ENCODE peak calls at places on chromosome 10, in five cellular contexts. One of them, this sample, is unnamed.

GRCh38 chr10:122494173-122494820 is 32.9 kb downstream of the HTRA1 start:
- DNase-seq in GM12864: no peak
- DNase-seq in kidney: peak; percentile 59
- DNase-seq in PC-3: peak; percentile 37
- DNase-seq in spleen: no peak
- DNase-seq in this sample: no peak

GRCh38 chr10:28058746-28059145 is 59.9 kb upstream of the ODAD2 start:
- DNase-seq in PC-3: no peak
- DNase-seq in spleen: no peak
- DNase-seq in kidney: no peak
- DNase-seq in GM12864: no peak
- DNase-seq in this sample: no peak

GRCh38 chr10:121722665-121723064 is 124.4 kb upstream of the FGFR2 start:
- DNase-seq in GM12864: no peak
- DNase-seq in PC-3: peak; percentile 69
- DNase-seq in spleen: no peak
- DNase-seq in kidney: no peak
- DNase-seq in this sample: no peak

GRCh38 chr10:22534849-22535604 is 179.4 kb downstream of the PIP4K2A start:
- DNase-seq in GM12864: no peak
- DNase-seq in kidney: no peak
- DNase-seq in spleen: no peak
- DNase-seq in PC-3: peak; percentile 58
- DNase-seq in this sample: peak; percentile 53

GRCh38 chr10:56880541-56880940 is 519.5 kb upstream of the ZWINT start:
- DNase-seq in kidney: no peak
- DNase-seq in PC-3: no peak
- DNase-seq in GM12864: no peak
- DNase-seq in spleen: no peak
- DNase-seq in this sample: no peak

GRCh38 chr10:75679546-75679945 is 248.1 kb downstream of the LRMDA start:
- DNase-seq in PC-3: peak; percentile 37
- DNase-seq in kidney: no peak
- DNase-seq in spleen: no peak
- DNase-seq in GM12864: no peak
- DNase-seq in this sample: no peak

GRCh38 chr10:101227765-101228681 is 1.2 kb downstream of the LBX1 start:
- DNase-seq in kidney: no peak
- DNase-seq in spleen: no peak
- DNase-seq in GM12864: no peak
- DNase-seq in PC-3: no peak
- DNase-seq in this sample: no peak

GRCh38 chr10:14486777-14487510 is 156.2 kb upstream of the FRMD4A start:
- DNase-seq in PC-3: no peak
- DNase-seq in kidney: no peak
- DNase-seq in GM12864: no peak
- DNase-seq in spleen: no peak
- DNase-seq in this sample: no peak

GRCh38 chr10:58044072-58044471 is 223.6 kb downstream of the IPMK start:
- DNase-seq in PC-3: peak; percentile 98
- DNase-seq in GM12864: no peak
- DNase-seq in kidney: no peak
- DNase-seq in spleen: no peak
- DNase-seq in this sample: peak; percentile 69

GRCh38 chr10:109931153-109931552 is 7.8 kb upstream of the XPNPEP1 start:
- DNase-seq in spleen: no peak
- DNase-seq in GM12864: no peak
- DNase-seq in kidney: no peak
- DNase-seq in PC-3: no peak
- DNase-seq in this sample: peak; percentile 67

GRCh38 chr10:43151371-43151770 is 13.1 kb downstream of the CSGALNACT2 start:
- DNase-seq in GM12864: no peak
- DNase-seq in spleen: no peak
- DNase-seq in PC-3: no peak
- DNase-seq in kidney: no peak
- DNase-seq in this sample: peak; percentile 17

GRCh38 chr10:17981766-17982380 is 30.2 kb downstream of the SLC39A12 start:
- DNase-seq in spleen: no peak
- DNase-seq in kidney: no peak
- DNase-seq in GM12864: no peak
- DNase-seq in PC-3: peak; percentile 66
- DNase-seq in this sample: peak; percentile 82

GRCh38 chr10:110833234-110833940 is 38.3 kb upstream of the PDCD4 start:
- DNase-seq in PC-3: no peak
- DNase-seq in kidney: no peak
- DNase-seq in GM12864: no peak
- DNase-seq in spleen: no peak
- DNase-seq in this sample: no peak

GRCh38 chr10:61878411-61879051 is 23.0 kb upstream of the ARID5B start:
- DNase-seq in PC-3: no peak
- DNase-seq in kidney: no peak
- DNase-seq in GM12864: no peak
- DNase-seq in spleen: no peak
- DNase-seq in this sample: no peak

GRCh38 chr10:47361293-47361692 is 13.1 kb downstream of the RBP3 start:
- DNase-seq in spleen: peak; percentile 59
- DNase-seq in GM12864: no peak
- DNase-seq in PC-3: peak; percentile 56
- DNase-seq in kidney: peak; percentile 70
- DNase-seq in this sample: peak; percentile 49

GRCh38 chr10:62414359-62414758 is 40.2 kb downstream of the ZNF365 start:
- DNase-seq in spleen: no peak
- DNase-seq in GM12864: no peak
- DNase-seq in PC-3: peak; percentile 88
- DNase-seq in kidney: no peak
- DNase-seq in this sample: no peak

GRCh38 chr10:87544750-87545149 is 40.1 kb downstream of the MINPP1 start:
- DNase-seq in GM12864: no peak
- DNase-seq in spleen: no peak
- DNase-seq in PC-3: no peak
- DNase-seq in kidney: no peak
- DNase-seq in this sample: peak; percentile 58

GRCh38 chr10:34768261-34768971 is 46.7 kb downstream of the PARD3 start:
- DNase-seq in GM12864: no peak
- DNase-seq in kidney: peak; percentile 89
- DNase-seq in PC-3: peak; percentile 99
- DNase-seq in spleen: no peak
- DNase-seq in this sample: peak; percentile 63

GRCh38 chr10:132636358-132636757 is 98.8 kb downstream of the INPP5A start:
- DNase-seq in PC-3: no peak
- DNase-seq in GM12864: no peak
- DNase-seq in spleen: peak; percentile 46
- DNase-seq in kidney: no peak
- DNase-seq in this sample: no peak

GRCh38 chr10:95741807-95742528 is 14.0 kb upstream of the ENTPD1 start:
- DNase-seq in spleen: no peak
- DNase-seq in kidney: no peak
- DNase-seq in PC-3: no peak
- DNase-seq in GM12864: peak; percentile 70
- DNase-seq in this sample: peak; percentile 92

GRCh38 chr10:77504870-77505257 is 132.7 kb downstream of the KCNMA1 start:
- DNase-seq in PC-3: peak; percentile 100
- DNase-seq in spleen: no peak
- DNase-seq in GM12864: no peak
- DNase-seq in kidney: peak; percentile 84
- DNase-seq in this sample: no peak

GRCh38 chr10:131478398-131478989 is 167.0 kb upstream of the TCERG1L start:
- DNase-seq in spleen: no peak
- DNase-seq in kidney: no peak
- DNase-seq in PC-3: no peak
- DNase-seq in GM12864: no peak
- DNase-seq in this sample: no peak

GRCh38 chr10:33416209-33416608 is 81.7 kb upstream of the NRP1 start:
- DNase-seq in PC-3: no peak
- DNase-seq in kidney: no peak
- DNase-seq in GM12864: no peak
- DNase-seq in spleen: no peak
- DNase-seq in this sample: no peak

GRCh38 chr10:43795639-43796038 is 147.0 kb upstream of the ZNF32 start:
- DNase-seq in PC-3: no peak
- DNase-seq in kidney: no peak
- DNase-seq in GM12864: no peak
- DNase-seq in spleen: no peak
- DNase-seq in this sample: no peak

GRCh38 chr10:94429049-94429707 is 26.8 kb downstream of the TBC1D12 start:
- DNase-seq in GM12864: no peak
- DNase-seq in spleen: no peak
- DNase-seq in kidney: no peak
- DNase-seq in PC-3: no peak
- DNase-seq in this sample: peak; percentile 17

GRCh38 chr10:127855976-127856375 is 36.8 kb downstream of the CLRN3 start:
- DNase-seq in PC-3: no peak
- DNase-seq in kidney: peak; percentile 57
- DNase-seq in GM12864: no peak
- DNase-seq in spleen: no peak
- DNase-seq in this sample: no peak

GRCh38 chr10:68471063-68471585 is 649 bp downstream of the DNA2 start:
- DNase-seq in GM12864: no peak
- DNase-seq in kidney: no peak
- DNase-seq in spleen: no peak
- DNase-seq in PC-3: peak; percentile 44
- DNase-seq in this sample: no peak

GRCh38 chr10:85643839-85644525 is 722.6 kb downstream of the GRID1 start:
- DNase-seq in kidney: no peak
- DNase-seq in GM12864: no peak
- DNase-seq in PC-3: peak; percentile 63
- DNase-seq in spleen: no peak
- DNase-seq in this sample: no peak

GRCh38 chr10:103451091-103451801 is 924 bp downstream of the CALHM2 start:
- DNase-seq in PC-3: peak; percentile 87
- DNase-seq in spleen: peak; percentile 93
- DNase-seq in kidney: peak; percentile 92
- DNase-seq in GM12864: no peak
- DNase-seq in this sample: peak; percentile 42

GRCh38 chr10:92799591-92799990 is 48.7 kb upstream of the EXOC6 start:
- DNase-seq in PC-3: peak; percentile 38
- DNase-seq in GM12864: no peak
- DNase-seq in spleen: no peak
- DNase-seq in kidney: no peak
- DNase-seq in this sample: peak; percentile 18

GRCh38 chr10:282294-283139 is 147.3 kb downstream of the ZMYND11 start:
- DNase-seq in GM12864: no peak
- DNase-seq in spleen: no peak
- DNase-seq in PC-3: peak; percentile 4
- DNase-seq in kidney: no peak
- DNase-seq in this sample: peak; percentile 17

GRCh38 chr10:95755511-95756004 is 405 bp upstream of the ENTPD1 start:
- DNase-seq in PC-3: peak; percentile 16
- DNase-seq in kidney: peak; percentile 63
- DNase-seq in spleen: peak; percentile 84
- DNase-seq in GM12864: peak; percentile 90
- DNase-seq in this sample: peak; percentile 26

GRCh38 chr10:52484426-52485065 is 170.5 kb downstream of the DKK1 start:
- DNase-seq in GM12864: no peak
- DNase-seq in kidney: no peak
- DNase-seq in spleen: no peak
- DNase-seq in PC-3: no peak
- DNase-seq in this sample: no peak

GRCh38 chr10:71964669-71965515 is 697 bp downstream of the CHST3 start:
- DNase-seq in kidney: peak; percentile 89
- DNase-seq in PC-3: peak; percentile 66
- DNase-seq in GM12864: no peak
- DNase-seq in spleen: no peak
- DNase-seq in this sample: peak; percentile 79

GRCh38 chr10:30396282-30396681 is 37.7 kb upstream of the MAP3K8 start:
- DNase-seq in GM12864: no peak
- DNase-seq in kidney: no peak
- DNase-seq in spleen: no peak
- DNase-seq in PC-3: no peak
- DNase-seq in this sample: no peak

DNA sequence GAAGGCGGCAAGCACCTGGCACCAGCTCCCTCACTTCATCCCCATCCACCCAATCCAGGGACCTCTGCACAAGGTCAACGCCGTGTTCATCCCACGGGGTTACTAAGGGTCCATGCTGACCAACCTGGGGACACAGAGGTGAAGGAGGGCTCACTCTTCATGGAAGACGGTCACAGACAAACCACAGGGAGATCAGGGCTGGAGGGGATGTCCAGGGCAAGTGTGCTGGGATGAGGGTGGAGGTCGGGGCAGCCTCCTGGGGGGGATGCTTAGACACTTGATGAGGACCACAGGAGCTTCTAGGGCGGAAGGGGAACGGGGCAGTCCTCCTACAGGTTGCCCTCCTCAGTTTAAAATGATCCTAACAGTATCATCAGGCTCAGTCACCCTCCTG is 46.7 kb downstream of the FAM53B start:
- DNase-seq in spleen: peak; percentile 69
- DNase-seq in kidney: peak; percentile 57
- DNase-seq in GM12864: no peak
- DNase-seq in PC-3: no peak
- DNase-seq in this sample: no peak
- H3K4me3 ChIP-seq in spleen: no peak overlapping the region
- H3K4me3 ChIP-seq in kidney: no peak overlapping the region
- H3K4me3 ChIP-seq in GM12864: no peak overlapping the region
- H3K4me3 ChIP-seq in PC-3: no peak overlapping the region
- H3K4me3 ChIP-seq in this sample: no peak overlapping the region

GRCh38 chr10:69813632-69814031 is 11.9 kb downstream of the COL13A1 start:
- DNase-seq in kidney: no peak
- DNase-seq in spleen: no peak
- DNase-seq in GM12864: no peak
- DNase-seq in PC-3: no peak
- DNase-seq in this sample: no peak

GRCh38 chr10:69809318-69809717 is 7.6 kb downstream of the COL13A1 start:
- DNase-seq in GM12864: no peak
- DNase-seq in PC-3: no peak
- DNase-seq in spleen: peak; percentile 21
- DNase-seq in kidney: no peak
- DNase-seq in this sample: no peak

GRCh38 chr10:69810097-69810496 is 8.4 kb downstream of the COL13A1 start:
- DNase-seq in spleen: no peak
- DNase-seq in GM12864: no peak
- DNase-seq in PC-3: no peak
- DNase-seq in kidney: no peak
- DNase-seq in this sample: no peak

GRCh38 chr10:69814251-69814650 is 12.5 kb downstream of the COL13A1 start:
- DNase-seq in PC-3: no peak
- DNase-seq in kidney: no peak
- DNase-seq in spleen: no peak
- DNase-seq in GM12864: no peak
- DNase-seq in this sample: no peak

GRCh38 chr10:69810998-69811397 is 9.3 kb downstream of the COL13A1 start:
- DNase-seq in GM12864: no peak
- DNase-seq in spleen: no peak
- DNase-seq in kidney: no peak
- DNase-seq in PC-3: no peak
- DNase-seq in this sample: peak; percentile 19
- TF ChIP-seq CTCF in GM12864: no peak
- TF ChIP-seq CTCF in spleen: no peak
- TF ChIP-seq CTCF in kidney: no peak
- TF ChIP-seq CTCF in PC-3: no peak
- TF ChIP-seq CTCF in this sample: no peak

GRCh38 chr10:89645742-89646172 is 715 bp upstream of the PANK1 start:
- DNase-seq in GM12864: no peak
- DNase-seq in kidney: no peak
- DNase-seq in spleen: no peak
- DNase-seq in PC-3: no peak
- DNase-seq in this sample: no peak
- H3K4me3 ChIP-seq in GM12864: peak overlapping the region; percentile 96
- H3K4me3 ChIP-seq in kidney: peak overlapping the region; percentile 78
- H3K4me3 ChIP-seq in spleen: no peak overlapping the region
- H3K4me3 ChIP-seq in PC-3: peak overlapping the region; percentile 70
- H3K4me3 ChIP-seq in this sample: peak overlapping the region; percentile 75

GRCh38 chr10:78970261-78970660 is 98.5 kb upstream of the ZMIZ1 start:
- DNase-seq in kidney: no peak
- DNase-seq in spleen: no peak
- DNase-seq in PC-3: no peak
- DNase-seq in GM12864: no peak
- DNase-seq in this sample: no peak
- TF ChIP-seq CTCF in kidney: no peak
- TF ChIP-seq CTCF in spleen: no peak
- TF ChIP-seq CTCF in PC-3: no peak
- TF ChIP-seq CTCF in GM12864: no peak
- TF ChIP-seq CTCF in this sample: no peak